ENCODE peak calls at places on chromosomes 12 and 14, in five cellular contexts. H is HepG2, C is PC-3, D is body of pancreas, Z is GM23338. T is an unnamed sample.

GRCh38 chr12:103868215-103868614 is 27.2 kb upstream of the NT5DC3 start:
- DNase-seq in H (no peak), C (no peak), D (no peak), Z (no peak), T (no peak)

GRCh38 chr12:8057839-8058238 is 8.3 kb downstream of the C3AR1 start:
- DNase-seq in H (no peak), C (no peak), D (no peak), Z (no peak), T (no peak)

GRCh38 chr12:116276433-116277216 is 868 bp downstream of the MED13L start:
- DNase-seq in H (peak), C (peak), D (peak), Z (peak), T (no peak)

GRCh38 chr12:30753761-30754382 is 879 bp downstream of the CAPRIN2 start:
- DNase-seq in H (no peak), C (peak), D (no peak), Z (peak), T (no peak)

GRCh38 chr14:30569216-30569902 is 10.4 kb downstream of the G2E3 start:
- DNase-seq in H (peak), C (no peak), D (no peak), Z (peak), T (no peak)

GRCh38 chr12:106428379-106428778 is 70.8 kb downstream of the POLR3B start:
- DNase-seq in H (no peak), C (no peak), D (peak), Z (no peak), T (peak)

GRCh38 chr12:76552343-76552938 is 7.1 kb downstream of the OSBPL8 start:
- DNase-seq in H (no peak), C (no peak), D (no peak), Z (no peak), T (no peak)

GRCh38 chr12:107884769-107885694 is 110.5 kb downstream of the ASCL4 start:
- DNase-seq in H (peak), C (peak), D (peak), Z (peak), T (peak)

GRCh38 chr14:66359500-66359899 is 126.7 kb upstream of the CCDC196 start:
- DNase-seq in H (peak), C (peak), D (no peak), Z (peak), T (peak)

GRCh38 chr14:74575507-74575906 is 36.5 kb downstream of the LTBP2 start:
- DNase-seq in H (no peak), C (no peak), D (no peak), Z (no peak), T (no peak)

GRCh38 chr14:69066396-69067171 is 86.3 kb downstream of the DCAF5 start:
- DNase-seq in H (no peak), C (no peak), D (no peak), Z (no peak), T (no peak)

GRCh38 chr12:121983546-121984205 is 38.0 kb upstream of the BCL7A start:
- DNase-seq in H (no peak), C (no peak), D (no peak), Z (no peak), T (no peak)

GRCh38 chr14:77589099-77589498 is 27.3 kb downstream of the SPTLC2 start:
- DNase-seq in H (no peak), C (no peak), D (no peak), Z (no peak), T (no peak)

GRCh38 chr12:77113971-77114370 is 48.6 kb upstream of the E2F7 start:
- DNase-seq in H (no peak), C (no peak), D (no peak), Z (no peak), T (no peak)

GRCh38 chr14:35247777-35248475 is 44.3 kb upstream of the PSMA6 start:
- DNase-seq in H (no peak), C (no peak), D (no peak), Z (no peak), T (no peak)

GRCh38 chr14:99436247-99437180 is 44.1 kb downstream of the SETD3 start:
- DNase-seq in H (no peak), C (no peak), D (no peak), Z (no peak), T (no peak)

GRCh38 chr12:52391618-52392002 is 6.2 kb upstream of the KRT84 start:
- DNase-seq in H (no peak), C (no peak), D (peak), Z (no peak), T (no peak)

GRCh38 chr12:54329756-54330155 is 4.8 kb downstream of the COPZ1 start:
- DNase-seq in H (peak), C (no peak), D (no peak), Z (peak), T (no peak)

GRCh38 chr12:15320881-15321280 is 1.4 kb upstream of the PTPRO start:
- DNase-seq in H (no peak), C (no peak), D (no peak), Z (no peak), T (no peak)

GRCh38 chr12:102748704-102749103 is 168.3 kb downstream of the PAH start:
- DNase-seq in H (no peak), C (no peak), D (no peak), Z (no peak), T (no peak)

GRCh38 chr12:28023156-28023887 is 50.8 kb upstream of the PTHLH start:
- DNase-seq in H (peak), C (peak), D (no peak), Z (no peak), T (no peak)

GRCh38 chr12:9936597-9936996 is 4.4 kb upstream of the CLEC2A start:
- DNase-seq in H (no peak), C (no peak), D (no peak), Z (no peak), T (no peak)

GRCh38 chr12:130508318-130508717 is 170.6 kb downstream of the PIWIL1 start:
- DNase-seq in H (no peak), C (no peak), D (no peak), Z (no peak), T (no peak)

GRCh38 chr14:31083781-31084180 is 57.6 kb upstream of the STRN3 start:
- DNase-seq in H (no peak), C (no peak), D (no peak), Z (no peak), T (no peak)

GRCh38 chr14:49052516-49052915 is 533.7 kb downstream of the RPS29 start:
- DNase-seq in H (no peak), C (no peak), D (no peak), Z (no peak), T (no peak)

GRCh38 chr12:28497889-28498411 is 307.7 kb downstream of the CCDC91 start:
- DNase-seq in H (no peak), C (peak), D (no peak), Z (no peak), T (no peak)

GRCh38 chr12:87428701-87429277 is 600.4 kb downstream of the C12orf50 start:
- DNase-seq in H (no peak), C (peak), D (no peak), Z (no peak), T (no peak)

GRCh38 chr14:89416002-89416995 is 734 bp downstream of the FOXN3 start:
- DNase-seq in H (peak), C (peak), D (peak), Z (peak), T (peak)

GRCh38 chr12:65858831-65859230 is 34.5 kb downstream of the HMGA2 start:
- DNase-seq in H (no peak), C (peak), D (no peak), Z (no peak), T (peak)

GRCh38 chr14:97977711-97978261 is 1180.6 kb downstream of the VRK1 start:
- DNase-seq in H (no peak), C (peak), D (peak), Z (no peak), T (no peak)

GRCh38 chr12:3930216-3930615 is 57.0 kb upstream of the PARP11 start:
- DNase-seq in H (no peak), C (no peak), D (no peak), Z (no peak), T (no peak)

DNA sequence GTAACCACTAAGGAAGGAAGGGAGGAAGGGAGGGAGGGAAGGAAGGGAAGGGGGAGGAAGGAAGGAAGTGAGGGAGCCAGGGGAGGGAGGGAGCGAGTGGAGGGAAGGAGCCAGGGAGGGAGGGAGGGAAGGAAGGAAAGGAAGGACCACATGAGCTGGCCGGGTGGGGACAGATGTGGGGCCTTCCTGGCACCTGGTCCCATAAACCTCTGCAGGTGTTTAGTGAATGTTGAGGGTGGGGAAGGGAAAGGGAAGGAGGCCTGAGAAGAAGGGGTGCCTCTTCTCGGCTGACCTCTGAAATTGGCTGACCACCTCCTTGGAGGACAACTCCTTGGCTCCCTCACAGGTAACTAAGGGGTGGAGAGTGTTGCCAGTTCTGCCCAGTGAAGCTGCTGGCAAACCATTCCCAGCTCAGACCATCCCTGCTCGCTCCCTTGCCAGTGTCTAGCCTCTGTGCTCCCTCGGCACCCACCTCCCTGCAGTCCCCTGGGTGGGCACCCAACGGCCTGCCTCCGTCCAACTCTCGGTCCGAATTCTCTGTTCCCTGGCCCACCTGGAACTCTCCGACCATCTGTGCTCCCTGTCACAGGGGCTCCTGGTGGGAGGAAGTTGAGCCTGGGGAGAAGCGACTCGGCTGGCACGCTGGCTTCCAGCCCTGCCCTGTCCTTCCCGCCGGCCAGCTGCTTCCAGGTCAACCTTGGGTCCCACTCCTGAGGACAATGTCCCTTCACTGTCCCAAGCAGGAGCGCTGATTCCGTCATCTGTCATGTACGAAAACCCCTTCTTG is 12.2 kb upstream of the PPP1R13B start:
- DNase-seq in H (no peak), C (no peak), D (no peak), Z (no peak), T (no peak)
- H3K4me3 ChIP-seq in H (no peak), C (no peak), D (no peak), Z (no peak), T (no peak)

GRCh38 chr14:102789349-102789748 is 12.1 kb downstream of the TRAF3 start:
- DNase-seq in H (no peak), C (no peak), D (no peak), Z (no peak), T (no peak)

GRCh38 chr14:102786758-102787157 is 9.5 kb downstream of the TRAF3 start:
- DNase-seq in H (no peak), C (peak), D (no peak), Z (no peak), T (no peak)

GRCh38 chr14:102784892-102785597 is 7.8 kb downstream of the TRAF3 start:
- DNase-seq in H (no peak), C (no peak), D (no peak), Z (no peak), T (no peak)

GRCh38 chr14:102782974-102783373 is 5.7 kb downstream of the TRAF3 start:
- DNase-seq in H (no peak), C (no peak), D (no peak), Z (no peak), T (no peak)

GRCh38 chr14:102785598-102785963 is 8.3 kb downstream of the TRAF3 start:
- DNase-seq in H (no peak), C (no peak), D (no peak), Z (peak), T (no peak)
- TF ChIP-seq CTCF in H (peak), C (no peak), D (no peak), Z (peak), T (no peak)

DNA sequence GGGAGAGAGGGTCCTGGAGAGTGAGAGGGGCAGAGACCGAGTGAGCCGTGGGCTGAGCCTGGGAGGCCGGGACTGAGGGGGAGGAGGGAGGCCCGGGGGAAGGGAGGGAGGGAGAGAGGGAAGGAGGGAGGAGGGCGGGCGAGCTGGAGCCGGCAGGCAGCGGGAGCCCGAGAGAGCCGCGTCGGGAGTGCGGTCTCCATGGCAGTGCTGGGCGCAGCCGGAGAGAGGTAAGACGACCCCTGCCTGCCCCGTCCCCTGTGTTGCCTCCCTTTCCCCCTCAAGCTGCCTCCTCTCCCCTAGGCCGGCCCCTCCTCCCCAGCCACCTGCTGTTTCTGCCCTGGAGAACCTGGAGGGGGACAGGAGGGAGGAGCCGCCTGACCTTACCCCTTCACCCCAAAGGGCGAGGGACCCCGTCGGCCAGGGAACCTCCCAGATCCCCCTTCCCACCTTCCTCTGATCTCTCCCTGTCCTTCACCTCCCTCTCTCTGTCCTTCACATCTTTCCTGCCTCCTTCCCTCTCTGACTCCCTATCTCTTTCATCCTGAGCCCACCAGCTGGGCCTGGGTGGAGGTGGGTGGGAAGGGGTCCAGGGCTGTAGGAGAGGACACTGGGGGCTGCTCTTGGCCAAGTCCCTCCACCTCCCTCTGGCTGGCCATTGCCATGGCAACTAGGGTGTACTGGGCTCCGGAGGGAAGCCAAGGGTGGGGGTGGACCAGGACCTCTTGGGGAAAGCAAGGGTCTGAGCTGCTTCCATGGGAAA is at the start of gene GPR162:
- DNase-seq in H (no peak), C (no peak), D (peak), Z (peak), T (no peak)
- H3K4me3 ChIP-seq in H (no peak), C (no peak), D (no peak), Z (peak), T (no peak)

DNA sequence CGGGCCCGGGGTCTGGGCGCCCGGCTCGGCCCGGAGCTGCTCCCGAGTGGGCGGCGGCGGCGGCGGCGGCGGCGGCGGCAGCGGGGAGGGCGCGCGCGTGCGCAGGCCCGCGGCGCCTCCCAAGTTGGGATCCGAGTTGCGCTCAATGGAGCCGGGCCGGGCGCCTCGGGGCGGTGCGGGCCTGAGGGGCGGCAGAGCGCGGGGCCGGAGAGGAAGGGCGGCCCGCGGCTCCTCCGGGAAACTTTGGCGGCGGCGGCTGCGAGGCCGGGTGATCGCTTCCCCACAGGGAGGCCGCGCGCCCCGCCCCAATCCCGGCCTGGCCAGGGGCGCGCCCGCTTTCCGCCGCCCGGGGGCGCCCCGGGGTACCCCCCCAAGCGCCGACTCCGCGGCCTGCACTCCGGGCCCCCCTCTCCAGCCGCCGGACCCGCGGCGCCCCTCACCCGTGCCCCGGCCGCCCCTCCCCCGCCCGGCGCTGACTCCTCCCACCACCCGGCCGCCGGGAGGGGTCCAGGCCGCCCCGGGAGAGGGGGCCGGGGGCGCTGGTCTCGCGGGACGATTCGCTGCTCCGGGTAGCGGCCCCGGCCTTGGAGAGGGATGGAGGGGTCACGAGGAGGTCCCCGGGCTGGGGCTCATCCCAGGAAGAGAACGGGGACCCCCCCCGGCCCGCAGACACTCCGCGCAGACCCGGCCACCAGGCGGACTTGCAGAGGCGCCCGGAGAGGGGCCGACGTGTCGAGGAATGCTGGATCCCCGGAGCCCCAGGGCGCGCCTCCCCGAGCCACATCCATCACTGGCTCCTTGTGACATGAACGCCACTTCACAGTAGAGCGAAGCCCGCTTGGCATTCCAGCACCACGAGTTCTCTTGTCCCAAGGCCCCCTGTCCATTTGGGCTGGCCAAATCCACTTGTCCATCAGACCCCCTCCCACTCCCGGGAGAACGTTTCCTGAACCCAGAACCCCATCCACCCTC is at the start of gene RILPL1:
- DNase-seq in H (peak), C (peak), D (peak), Z (peak), T (no peak)
- TF ChIP-seq CTCF in H (peak), C (no peak), D (peak), Z (peak), T (peak)

GRCh38 chr14:90555126-90556049 is 158.6 kb downstream of the CALM1 start:
- DNase-seq in H (no peak), C (no peak), D (no peak), Z (no peak), T (no peak)
- H3K4me3 ChIP-seq in H (peak), C (no peak), D (no peak), Z (no peak), T (no peak)

GRCh38 chr12:127712561-127712960 is 554.4 kb upstream of the TMEM132C start:
- DNase-seq in H (no peak), C (no peak), D (no peak), Z (no peak), T (no peak)

GRCh38 chr12:127716181-127716580 is 550.8 kb upstream of the TMEM132C start:
- DNase-seq in H (no peak), C (no peak), D (no peak), Z (no peak), T (no peak)

GRCh38 chr12:127711108-127711507 is 555.9 kb upstream of the TMEM132C start:
- DNase-seq in H (no peak), C (no peak), D (no peak), Z (peak), T (no peak)
- TF ChIP-seq CTCF in H (peak), C (peak), D (no peak), Z (peak), T (peak)

GRCh38 chr14:71264260-71264659 is 357.0 kb downstream of the PCNX1 start:
- DNase-seq in H (no peak), C (no peak), D (no peak), Z (peak), T (no peak)

GRCh38 chr14:71262466-71262865 is 355.2 kb downstream of the PCNX1 start:
- DNase-seq in H (no peak), C (no peak), D (no peak), Z (no peak), T (no peak)

GRCh38 chr14:71266994-71267636 is 359.9 kb downstream of the PCNX1 start:
- DNase-seq in H (no peak), C (peak), D (no peak), Z (no peak), T (no peak)

GRCh38 chr14:71271166-71271945 is 364.1 kb downstream of the PCNX1 start:
- DNase-seq in H (no peak), C (no peak), D (no peak), Z (no peak), T (no peak)

GRCh38 chr14:71267691-71268090 is 360.4 kb downstream of the PCNX1 start:
- DNase-seq in H (no peak), C (no peak), D (no peak), Z (no peak), T (no peak)
- H3K4me3 ChIP-seq in H (no peak), C (no peak), D (no peak), Z (no peak), T (no peak)

DNA sequence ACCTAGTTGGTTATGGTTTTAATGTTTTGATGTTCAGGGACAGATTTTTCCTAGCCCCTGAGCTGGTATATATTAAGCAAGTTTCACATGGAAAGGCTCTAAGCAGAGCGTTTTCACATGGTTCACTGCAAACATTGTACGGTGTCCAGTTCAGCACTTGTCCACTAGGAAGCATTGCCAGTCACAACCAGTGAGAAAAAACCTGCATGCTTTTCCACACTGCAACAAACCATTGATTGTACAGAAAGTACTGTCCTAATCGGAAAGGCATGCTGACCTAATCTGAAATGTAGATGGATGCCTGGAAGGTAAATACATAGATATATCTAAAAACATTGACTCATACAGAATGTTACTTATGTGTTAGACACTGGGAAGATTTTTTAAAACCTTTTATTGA is 25.0 kb upstream of the NPAS3 start:
- DNase-seq in H (peak), C (peak), D (peak), Z (no peak), T (no peak)
- TF ChIP-seq CTCF in H (no peak), C (peak), D (no peak), Z (no peak), T (no peak)

GRCh38 chr12:85617307-85618091 is 218.7 kb downstream of the RASSF9 start:
- DNase-seq in H (peak), C (no peak), D (no peak), Z (no peak), T (no peak)
- H3K4me3 ChIP-seq in H (no peak), C (no peak), D (no peak), Z (no peak), T (no peak)

T was measured in LNCaP clone FGC.